ENCODE peak calls at places on chromosomes 6 and 20, in five cellular contexts. X is left ventricle myocardium inferior; J is effector memory CD4-positive, alpha-beta T cell; N is colonic mucosa; H is cardiac muscle cell. R is an unnamed sample.
A peak's percentile ranks its signal among the peaks of the same experiment; 100 is the strongest.

GRCh38 chr20:40688129-40689099 is 622 bp downstream of the MAFB start:
- DNase-seq in H (no peak), N (no peak), X (no peak), J (no peak), R (no peak)

GRCh38 chr6:88360203-88360797 is 194.2 kb upstream of the CNR1 start:
- DNase-seq in X (no peak), N (no peak), H (no peak), J (no peak), R (no peak)

GRCh38 chr6:35359744-35360348 is 17.5 kb downstream of the PPARD start:
- DNase-seq in N (no peak), H (peak; percentile 28), X (peak; percentile 26), J (no peak), R (no peak)

GRCh38 chr6:30880563-30881252 is 3.6 kb upstream of the DDR1 start:
- DNase-seq in X (no peak), H (peak; percentile 44), N (no peak), J (no peak), R (no peak)

GRCh38 chr20:59452856-59453255 is 151.5 kb upstream of the PHACTR3 start:
- DNase-seq in H (no peak), N (no peak), J (no peak), X (no peak), R (no peak)

GRCh38 chr20:35992713-35993335 is 24.4 kb downstream of the CNBD2 start:
- DNase-seq in J (peak; percentile 2), N (peak; percentile 56), X (no peak), H (peak; percentile 76), R (no peak)

GRCh38 chr6:151494235-151494950 is 576 bp downstream of the CCDC170 start:
- DNase-seq in J (no peak), H (peak; percentile 32), X (peak; percentile 45), N (peak; percentile 23), R (no peak)

GRCh38 chr20:35395728-35396127 is 16.0 kb downstream of the UQCC1 start:
- DNase-seq in N (no peak), J (no peak), H (no peak), X (no peak), R (no peak)

GRCh38 chr6:11710968-11711643 is 67.5 kb downstream of the ADTRP start:
- DNase-seq in X (no peak), H (no peak), J (no peak), N (no peak), R (no peak)

GRCh38 chr6:11854418-11855165 is 76.0 kb upstream of the ADTRP start:
- DNase-seq in N (no peak), J (no peak), H (no peak), X (no peak), R (no peak)

GRCh38 chr20:1827974-1828785 is 67.0 kb upstream of the SIRPA start:
- DNase-seq in X (peak; percentile 70), H (no peak), N (peak; percentile 83), J (no peak), R (no peak)

GRCh38 chr20:37528442-37529213 is 952 bp upstream of the BLCAP start:
- DNase-seq in X (no peak), N (no peak), H (no peak), J (no peak), R (no peak)

GRCh38 chr6:157946865-157947532 is 34.7 kb upstream of the SYNJ2 start:
- DNase-seq in N (no peak), H (no peak), J (no peak), X (no peak), R (no peak)

GRCh38 chr6:155188707-155189496 is 74.9 kb upstream of the CLDN20 start:
- DNase-seq in N (no peak), J (no peak), X (no peak), H (no peak), R (no peak)

GRCh38 chr20:63846128-63846771 is 15.0 kb upstream of the ABHD16B start:
- DNase-seq in H (peak; percentile 93), J (no peak), N (no peak), X (peak; percentile 82), R (no peak)

GRCh38 chr6:28737750-28738395 is 185.9 kb downstream of the TRIM27 start:
- DNase-seq in X (no peak), N (no peak), J (no peak), H (no peak), R (no peak)

GRCh38 chr6:112177081-112177480 is 77.3 kb downstream of the LAMA4 start:
- DNase-seq in X (no peak), H (no peak), N (no peak), J (no peak), R (no peak)

GRCh38 chr6:14705841-14706377 is 540.0 kb upstream of the JARID2 start:
- DNase-seq in J (no peak), X (no peak), H (no peak), N (no peak), R (no peak)

GRCh38 chr6:89139509-89140346 is 6.1 kb upstream of the PM20D2 start:
- DNase-seq in J (no peak), X (no peak), H (no peak), N (no peak), R (no peak)

GRCh38 chr6:34560366-34561226 is 4.5 kb upstream of the SPDEF start:
- DNase-seq in H (peak; percentile 83), X (peak; percentile 28), J (no peak), N (no peak), R (no peak)

GRCh38 chr6:26305097-26305841 is 59.7 kb upstream of the BTN3A2 start:
- DNase-seq in H (peak; percentile 46), J (peak; percentile 52), N (peak; percentile 76), X (no peak), R (no peak)

GRCh38 chr6:114342086-114342825 is 567 bp downstream of the HS3ST5 start:
- DNase-seq in X (no peak), J (no peak), H (peak; percentile 66), N (peak; percentile 18), R (no peak)

GRCh38 chr20:61353261-61353995 is 101.4 kb downstream of the CDH4 start:
- DNase-seq in J (no peak), H (no peak), N (no peak), X (no peak), R (no peak)

GRCh38 chr20:41671143-41671542 is 53.0 kb upstream of the CHD6 start:
- DNase-seq in X (no peak), J (no peak), H (no peak), N (no peak), R (no peak)

GRCh38 chr6:19838442-19839236 is 1.5 kb downstream of the ID4 start:
- DNase-seq in J (no peak), H (peak; percentile 53), N (peak; percentile 40), X (no peak), R (no peak)

GRCh38 chr6:4350571-4351505 is 215.5 kb upstream of the ECI2 start:
- DNase-seq in X (peak; percentile 44), H (no peak), J (no peak), N (no peak), R (no peak)

GRCh38 chr6:91276315-91276714 is 689.4 kb upstream of the MAP3K7 start:
- DNase-seq in N (no peak), H (peak; percentile 24), J (no peak), X (no peak), R (no peak)

GRCh38 chr6:116390571-116390970 is 19.8 kb downstream of the DSE start:
- DNase-seq in N (no peak), H (no peak), J (no peak), X (no peak), R (no peak)

GRCh38 chr20:873875-874607 is 40.5 kb downstream of the FAM110A start:
- DNase-seq in X (no peak), J (no peak), H (no peak), N (no peak), R (no peak)

GRCh38 chr6:156780962-156781705 is 4.0 kb downstream of the ARID1B start:
- DNase-seq in H (no peak), N (no peak), X (no peak), J (no peak), R (no peak)

GRCh38 chr6:156782691-156783320 is 5.6 kb downstream of the ARID1B start:
- DNase-seq in X (no peak), J (no peak), H (no peak), N (no peak), R (no peak)

GRCh38 chr6:156780117-156780641 is 3.0 kb downstream of the ARID1B start:
- DNase-seq in N (peak; percentile 82), X (no peak), H (peak; percentile 77), J (peak; percentile 32), R (no peak)

GRCh38 chr6:156783958-156784357 is 6.8 kb downstream of the ARID1B start:
- DNase-seq in N (no peak), J (no peak), H (no peak), X (no peak), R (no peak)

GRCh38 chr6:156781882-156782631 is 4.9 kb downstream of the ARID1B start:
- DNase-seq in J (no peak), H (no peak), X (no peak), N (no peak), R (no peak)
- H3K4me3 ChIP-seq in J (peak overlapping the region; percentile 87), H (peak overlapping the region; percentile 79), X (peak overlapping the region; percentile 83), N (peak overlapping the region; percentile 19), R (peak overlapping the region; percentile 91)

GRCh38 chr20:22887796-22888195 is 147.3 kb upstream of the SSTR4 start:
- DNase-seq in N (no peak), J (no peak), X (no peak), H (peak; percentile 4), R (no peak)
- H3K4me3 ChIP-seq in N (no peak overlapping the region), J (no peak overlapping the region), X (no peak overlapping the region), H (no peak overlapping the region), R (no peak overlapping the region)

GRCh38 chr6:971981-972640 is 279.2 kb upstream of the EXOC2 start:
- DNase-seq in X (no peak), N (no peak), J (no peak), H (no peak), R (no peak)
- H3K4me3 ChIP-seq in X (no peak overlapping the region), N (no peak overlapping the region), J (no peak overlapping the region), H (no peak overlapping the region), R (no peak overlapping the region)

DNA sequence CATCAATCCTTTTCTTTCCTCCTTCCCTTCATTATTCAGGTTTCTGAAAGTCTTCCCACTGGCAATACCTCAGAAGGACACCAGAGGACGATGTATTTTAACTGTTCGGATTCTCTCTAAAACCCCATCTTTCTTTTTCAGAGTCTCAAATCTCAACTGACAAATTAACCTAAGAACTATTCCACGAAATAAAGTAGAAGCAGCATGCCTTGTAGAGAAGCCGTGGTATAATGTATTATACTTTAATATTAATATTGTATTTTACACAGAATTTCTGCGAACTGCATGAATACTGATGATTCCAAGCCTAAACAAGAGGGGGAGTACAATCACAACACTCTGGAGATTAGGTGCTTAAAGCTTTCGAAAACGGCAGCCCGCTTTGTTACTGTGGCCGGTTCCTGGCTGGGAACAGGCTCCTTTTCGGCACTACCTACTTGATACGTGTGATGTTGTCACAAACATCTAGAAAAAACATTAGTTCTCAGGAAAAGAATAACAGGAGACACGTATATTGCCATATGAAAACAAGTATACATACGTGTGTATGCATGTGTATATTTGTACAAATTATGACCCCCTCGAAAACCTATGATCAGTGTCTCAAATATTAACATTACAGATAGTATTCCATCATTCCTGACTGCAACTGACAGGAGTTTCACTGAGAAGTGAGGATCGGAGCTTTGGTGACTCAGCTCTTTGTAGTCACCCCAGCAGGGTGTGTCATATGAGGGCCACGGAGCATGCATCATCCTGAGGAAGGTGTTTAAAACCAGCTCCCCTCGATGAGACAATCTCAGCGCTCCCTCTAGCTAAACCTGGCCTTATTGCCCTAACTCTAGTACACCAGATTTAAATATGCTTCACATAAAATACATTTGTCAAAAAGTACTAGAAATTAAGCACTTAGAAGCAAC is 319.7 kb upstream of the TCF21 start:
- DNase-seq in J (no peak), N (no peak), X (no peak), H (peak; percentile 65), R (no peak)
- H3K4me3 ChIP-seq in J (no peak overlapping the region), N (no peak overlapping the region), X (peak overlapping the region; percentile 58), H (peak overlapping the region; percentile 16), R (peak overlapping the region; percentile 17)

R was measured in esophagus squamous epithelium.